ENCODE peak calls at places on chromosomes 7 and 10, in four cellular contexts. One of them, this sample, is unnamed.

GRCh38 chr7:1947586-1948217 is 277.6 kb downstream of the ELFN1 start:
- DNase-seq in NB4: no peak
- DNase-seq in heart left ventricle: no peak
- DNase-seq in GM12891: no peak
- DNase-seq in this sample: no peak

GRCh38 chr7:34596887-34597286 is 61.1 kb upstream of the NPSR1 start:
- DNase-seq in NB4: peak
- DNase-seq in heart left ventricle: no peak
- DNase-seq in GM12891: no peak
- DNase-seq in this sample: no peak

GRCh38 chr10:102419561-102420442 is 834 bp upstream of the FBXL15 start:
- DNase-seq in NB4: peak
- DNase-seq in heart left ventricle: peak
- DNase-seq in GM12891: no peak
- DNase-seq in this sample: no peak

GRCh38 chr7:832292-832967 is at the start of gene SUN1:
- DNase-seq in NB4: no peak
- DNase-seq in heart left ventricle: peak
- DNase-seq in GM12891: peak
- DNase-seq in this sample: peak

GRCh38 chr7:136086712-136087111 is 109.6 kb upstream of the MTPN start:
- DNase-seq in NB4: peak
- DNase-seq in heart left ventricle: peak
- DNase-seq in GM12891: no peak
- DNase-seq in this sample: no peak

GRCh38 chr10:25209618-25210017 is 34.8 kb downstream of the GPR158 start:
- DNase-seq in NB4: no peak
- DNase-seq in heart left ventricle: no peak
- DNase-seq in GM12891: no peak
- DNase-seq in this sample: no peak

GRCh38 chr10:60444494-60445064 is 54.9 kb upstream of the ANK3 start:
- DNase-seq in NB4: peak
- DNase-seq in heart left ventricle: no peak
- DNase-seq in GM12891: no peak
- DNase-seq in this sample: no peak

GRCh38 chr10:88702848-88703597 is 3.0 kb upstream of the LIPK start:
- DNase-seq in NB4: no peak
- DNase-seq in heart left ventricle: no peak
- DNase-seq in GM12891: no peak
- DNase-seq in this sample: no peak

GRCh38 chr7:2802504-2803341 is 41.4 kb downstream of the GNA12 start:
- DNase-seq in NB4: no peak
- DNase-seq in heart left ventricle: no peak
- DNase-seq in GM12891: no peak
- DNase-seq in this sample: no peak

GRCh38 chr10:49379596-49380410 is 16.1 kb downstream of the DRGX start:
- DNase-seq in NB4: peak
- DNase-seq in heart left ventricle: no peak
- DNase-seq in GM12891: no peak
- DNase-seq in this sample: peak

GRCh38 chr7:155901176-155901575 is 88.9 kb upstream of the SHH start:
- DNase-seq in NB4: no peak
- DNase-seq in heart left ventricle: no peak
- DNase-seq in GM12891: no peak
- DNase-seq in this sample: no peak

GRCh38 chr10:97907830-97908229 is 58.2 kb downstream of the GOLGA7B start:
- DNase-seq in NB4: no peak
- DNase-seq in heart left ventricle: no peak
- DNase-seq in GM12891: no peak
- DNase-seq in this sample: no peak

GRCh38 chr7:120588411-120588810 is 269.5 kb downstream of the TSPAN12 start:
- DNase-seq in NB4: no peak
- DNase-seq in heart left ventricle: no peak
- DNase-seq in GM12891: no peak
- DNase-seq in this sample: no peak

GRCh38 chr10:96334888-96335526 is 23.8 kb downstream of the OPALIN start:
- DNase-seq in NB4: peak
- DNase-seq in heart left ventricle: no peak
- DNase-seq in GM12891: no peak
- DNase-seq in this sample: no peak

GRCh38 chr10:130636303-130636702 is 500.1 kb downstream of the GLRX3 start:
- DNase-seq in NB4: peak
- DNase-seq in heart left ventricle: no peak
- DNase-seq in GM12891: no peak
- DNase-seq in this sample: no peak

GRCh38 chr10:91367558-91367957 is 42.6 kb upstream of the HECTD2 start:
- DNase-seq in NB4: no peak
- DNase-seq in heart left ventricle: no peak
- DNase-seq in GM12891: no peak
- DNase-seq in this sample: no peak

GRCh38 chr7:22723171-22723601 is 3.8 kb upstream of the IL6 start:
- DNase-seq in NB4: peak
- DNase-seq in heart left ventricle: peak
- DNase-seq in GM12891: no peak
- DNase-seq in this sample: no peak

DNA sequence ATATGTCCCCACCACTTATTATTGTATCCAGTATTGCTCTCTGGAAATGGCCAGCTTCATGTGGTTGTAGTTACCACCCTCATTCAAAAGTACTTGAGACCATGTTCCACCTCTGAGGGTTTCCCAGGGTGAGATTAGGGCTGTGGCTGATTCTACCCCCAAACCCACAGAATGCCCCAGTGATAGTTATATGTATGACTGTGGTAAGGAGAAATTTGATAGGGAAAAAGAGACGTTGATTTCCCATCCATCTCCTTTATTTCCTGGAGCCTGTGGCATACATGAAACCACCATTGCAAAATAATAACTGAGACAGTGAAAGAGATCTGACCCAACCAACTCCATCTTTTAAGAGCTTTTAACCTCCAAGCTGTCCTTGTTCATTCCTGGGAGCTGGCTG is 25.2 kb downstream of the ARL5B start:
- DNase-seq in NB4: no peak
- DNase-seq in heart left ventricle: no peak
- DNase-seq in GM12891: no peak
- DNase-seq in this sample: no peak
- TF ChIP-seq POLR2A in NB4: no peak
- TF ChIP-seq POLR2A in heart left ventricle: no peak
- TF ChIP-seq POLR2A in GM12891: no peak
- TF ChIP-seq POLR2A in this sample: no peak

GRCh38 chr10:71812016-71812912 is 38.8 kb downstream of the PSAP start:
- DNase-seq in NB4: peak
- DNase-seq in heart left ventricle: peak
- DNase-seq in GM12891: peak
- DNase-seq in this sample: no peak

GRCh38 chr10:71815515-71816130 is 35.4 kb downstream of the PSAP start:
- DNase-seq in NB4: no peak
- DNase-seq in heart left ventricle: no peak
- DNase-seq in GM12891: no peak
- DNase-seq in this sample: no peak

GRCh38 chr10:71814923-71815411 is 36.1 kb downstream of the PSAP start:
- DNase-seq in NB4: no peak
- DNase-seq in heart left ventricle: no peak
- DNase-seq in GM12891: no peak
- DNase-seq in this sample: no peak

GRCh38 chr10:71811351-71811750 is 38.0 kb upstream of the VSIR start:
- DNase-seq in NB4: no peak
- DNase-seq in heart left ventricle: no peak
- DNase-seq in GM12891: no peak
- DNase-seq in this sample: no peak

GRCh38 chr10:71812913-71813590 is 38.0 kb downstream of the PSAP start:
- DNase-seq in NB4: no peak
- DNase-seq in heart left ventricle: no peak
- DNase-seq in GM12891: no peak
- DNase-seq in this sample: no peak
- TF ChIP-seq POLR2A in NB4: no peak
- TF ChIP-seq POLR2A in heart left ventricle: no peak
- TF ChIP-seq POLR2A in GM12891: no peak
- TF ChIP-seq POLR2A in this sample: no peak

GRCh38 chr7:100674441-100675407 is 1.2 kb downstream of the GNB2 start:
- DNase-seq in NB4: peak
- DNase-seq in heart left ventricle: no peak
- DNase-seq in GM12891: peak
- DNase-seq in this sample: no peak

GRCh38 chr7:100673302-100673941 is at the start of gene GNB2:
- DNase-seq in NB4: peak
- DNase-seq in heart left ventricle: peak
- DNase-seq in GM12891: peak
- DNase-seq in this sample: peak

GRCh38 chr7:100671353-100672327 is 1.9 kb upstream of the GNB2 start:
- DNase-seq in NB4: no peak
- DNase-seq in heart left ventricle: no peak
- DNase-seq in GM12891: no peak
- DNase-seq in this sample: no peak

GRCh38 chr7:100675581-100676350 is 2.2 kb downstream of the GNB2 start:
- DNase-seq in NB4: peak
- DNase-seq in heart left ventricle: peak
- DNase-seq in GM12891: peak
- DNase-seq in this sample: no peak

GRCh38 chr7:100673942-100674431 is 447 bp downstream of the GNB2 start:
- DNase-seq in NB4: peak
- DNase-seq in heart left ventricle: peak
- DNase-seq in GM12891: peak
- DNase-seq in this sample: no peak
- TF ChIP-seq POLR2A in NB4: no peak
- TF ChIP-seq POLR2A in heart left ventricle: no peak
- TF ChIP-seq POLR2A in GM12891: no peak
- TF ChIP-seq POLR2A in this sample: no peak

GRCh38 chr7:19705663-19706062 is 3.2 kb downstream of the POLR1F start:
- DNase-seq in NB4: no peak
- DNase-seq in heart left ventricle: no peak
- DNase-seq in GM12891: no peak
- DNase-seq in this sample: no peak

GRCh38 chr7:19709249-19709578 is 377 bp upstream of the POLR1F start:
- DNase-seq in NB4: no peak
- DNase-seq in heart left ventricle: no peak
- DNase-seq in GM12891: no peak
- DNase-seq in this sample: no peak

GRCh38 chr7:19713676-19714075 is 4.8 kb upstream of the POLR1F start:
- DNase-seq in NB4: peak
- DNase-seq in heart left ventricle: no peak
- DNase-seq in GM12891: no peak
- DNase-seq in this sample: no peak

GRCh38 chr7:19707240-19707639 is 1.6 kb downstream of the POLR1F start:
- DNase-seq in NB4: peak
- DNase-seq in heart left ventricle: no peak
- DNase-seq in GM12891: no peak
- DNase-seq in this sample: no peak

DNA sequence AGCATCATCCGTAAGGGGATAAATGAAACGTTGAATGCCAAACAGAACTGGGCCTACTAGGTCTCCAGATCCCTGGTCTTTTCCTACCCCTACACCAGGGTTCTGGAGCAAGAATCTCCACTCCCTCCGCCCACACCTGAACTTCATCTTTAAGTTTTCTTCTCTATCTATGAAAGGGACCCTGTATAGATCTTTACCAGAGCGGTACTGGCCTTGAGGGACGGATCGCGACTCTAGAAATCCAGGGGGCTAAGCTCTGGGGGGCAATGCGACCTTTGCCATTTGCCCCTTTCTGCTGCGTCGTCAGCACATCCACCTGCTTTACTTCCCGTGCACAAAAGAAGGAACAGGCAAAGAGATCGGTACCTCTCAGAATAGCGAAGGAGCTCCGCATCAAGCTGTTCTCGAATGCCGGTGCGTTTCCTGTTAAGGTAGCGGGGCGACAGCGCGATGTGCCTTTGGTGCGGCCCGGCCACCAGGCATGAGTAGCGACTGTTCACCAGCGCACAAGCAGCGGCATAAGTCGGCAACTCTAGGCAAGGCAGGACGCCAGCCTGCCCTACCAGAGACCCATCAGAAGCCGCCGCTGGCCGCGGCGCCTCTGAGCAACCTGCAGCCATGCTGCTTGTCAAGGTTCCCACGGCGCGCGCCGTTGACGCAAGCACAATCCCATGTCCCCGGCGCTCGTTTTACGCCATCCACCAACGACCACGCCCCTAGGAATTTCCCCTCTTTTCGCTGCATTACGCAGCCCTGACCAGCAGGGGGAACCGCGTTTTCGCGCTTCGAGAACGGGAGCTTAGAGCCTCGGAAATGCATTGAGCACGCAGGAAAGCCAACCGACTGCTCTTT is at the start of gene POLR1F:
- DNase-seq in NB4: peak
- DNase-seq in heart left ventricle: peak
- DNase-seq in GM12891: peak
- DNase-seq in this sample: peak
- TF ChIP-seq POLR2A in NB4: peak
- TF ChIP-seq POLR2A in heart left ventricle: no peak
- TF ChIP-seq POLR2A in GM12891: peak
- TF ChIP-seq POLR2A in this sample: peak

GRCh38 chr7:70134029-70134445 is 535.8 kb downstream of the AUTS2 start:
- DNase-seq in NB4: no peak
- DNase-seq in heart left ventricle: no peak
- DNase-seq in GM12891: no peak
- DNase-seq in this sample: no peak

GRCh38 chr7:70132802-70133201 is 534.5 kb downstream of the AUTS2 start:
- DNase-seq in NB4: no peak
- DNase-seq in heart left ventricle: no peak
- DNase-seq in GM12891: no peak
- DNase-seq in this sample: no peak

GRCh38 chr7:70133291-70133690 is 535.0 kb downstream of the AUTS2 start:
- DNase-seq in NB4: no peak
- DNase-seq in heart left ventricle: no peak
- DNase-seq in GM12891: no peak
- DNase-seq in this sample: no peak

GRCh38 chr7:70131807-70132565 is 533.7 kb downstream of the AUTS2 start:
- DNase-seq in NB4: peak
- DNase-seq in heart left ventricle: no peak
- DNase-seq in GM12891: no peak
- DNase-seq in this sample: no peak

GRCh38 chr7:70135656-70136055 is 537.4 kb downstream of the AUTS2 start:
- DNase-seq in NB4: no peak
- DNase-seq in heart left ventricle: no peak
- DNase-seq in GM12891: no peak
- DNase-seq in this sample: no peak
- TF ChIP-seq POLR2A in NB4: no peak
- TF ChIP-seq POLR2A in heart left ventricle: no peak
- TF ChIP-seq POLR2A in GM12891: no peak
- TF ChIP-seq POLR2A in this sample: no peak

GRCh38 chr10:79070611-79071534 is 2.1 kb downstream of the ZMIZ1 start:
- DNase-seq in NB4: peak
- DNase-seq in heart left ventricle: peak
- DNase-seq in GM12891: no peak
- DNase-seq in this sample: peak
- TF ChIP-seq POLR2A in NB4: no peak
- TF ChIP-seq POLR2A in heart left ventricle: no peak
- TF ChIP-seq POLR2A in GM12891: no peak
- TF ChIP-seq POLR2A in this sample: no peak

This sample was measured in vagina.